ENCODE peak calls at places on chromosome 20, in ten cellular contexts. Y is SJSA1, I is DMS153, R is GM20000, C is naive B cell, Q is AG04450, K is GM03348, J is T follicular helper cell, V is HTR-8/SVneo, G is NAMALWA. M is an unnamed sample.

GRCh38 chr20:62067547-62068260 is 2.0 kb upstream of the TAF4 start:
- DNase-seq in Y (no peak), I (no peak), R (no peak), C (no peak), Q (no peak), K (no peak), J (no peak), V (no peak), G (no peak), M (no peak)

GRCh38 chr20:62337558-62338293 is 29.4 kb downstream of the LAMA5 start:
- DNase-seq in Y (no peak), I (no peak), R (no peak), C (peak; percentile 83), Q (no peak), K (no peak), J (no peak), V (no peak), G (peak; percentile 80), M (peak; percentile 65)

GRCh38 chr20:39105551-39105950 is 143.4 kb downstream of the DHX35 start:
- DNase-seq in Y (no peak), I (no peak), R (no peak), C (no peak), Q (no peak), K (no peak), J (no peak), V (no peak), G (no peak), M (no peak)

GRCh38 chr20:42018979-42019378 is 400.8 kb upstream of the CHD6 start:
- DNase-seq in Y (no peak), I (no peak), R (no peak), C (no peak), Q (no peak), K (no peak), J (no peak), V (no peak), G (peak; percentile 35), M (no peak)

GRCh38 chr20:51480507-51481270 is 61.8 kb downstream of the NFATC2 start:
- DNase-seq in Y (no peak), I (no peak), R (peak; percentile 62), C (no peak), Q (no peak), K (no peak), J (peak; percentile 31), V (no peak), G (no peak), M (peak; percentile 64)

GRCh38 chr20:10747019-10747418 is 73.2 kb upstream of the JAG1 start:
- DNase-seq in Y (no peak), I (no peak), R (no peak), C (no peak), Q (no peak), K (no peak), J (no peak), V (no peak), G (no peak), M (no peak)

GRCh38 chr20:41524980-41525613 is 93.1 kb downstream of the CHD6 start:
- DNase-seq in Y (no peak), I (peak; percentile 60), R (no peak), C (no peak), Q (no peak), K (peak; percentile 69), J (no peak), V (no peak), G (no peak), M (no peak)

GRCh38 chr20:57040924-57041323 is 225.5 kb downstream of the BMP7 start:
- DNase-seq in Y (no peak), I (no peak), R (no peak), C (no peak), Q (no peak), K (no peak), J (no peak), V (peak; percentile 96), G (no peak), M (no peak)

GRCh38 chr20:60236613-60237012 is 278.4 kb downstream of the CDH26 start:
- DNase-seq in Y (no peak), I (no peak), R (no peak), C (no peak), Q (peak; percentile 47), K (no peak), J (no peak), V (no peak), G (no peak), M (no peak)

GRCh38 chr20:23298926-23299672 is 51.5 kb upstream of the NXT1 start:
- DNase-seq in Y (no peak), I (no peak), R (no peak), C (no peak), Q (no peak), K (peak; percentile 44), J (no peak), V (no peak), G (no peak), M (no peak)